ENCODE peak calls at places on chromosomes 16 and 17, in nine cellular contexts. A is hypothalamus; R is GM23338; I is uterus; P is HCEC 1CT; N is Calu3; U is heart left ventricle; J is epithelial cell of prostate; E is stimulated activated CD4-positive, alpha-beta T cell treated with anti-CD3 and anti-CD28 coated beads, Interleukin-12 subunit alpha, Interleukin-12 subunit beta, amount 100 ng/mL, for 48 hours. F is an unnamed sample.
A peak's percentile ranks its signal among the peaks of the same experiment; 100 is the strongest.

GRCh38 chr16:11087691-11088431 is 143.5 kb downstream of the CLEC16A start:
- DNase-seq in A (no peak), R (peak; percentile 42), I (no peak), P (no peak), N (no peak), U (peak; percentile 24), J (no peak), E (no peak), F (no peak)

GRCh38 chr17:80113033-80113484 is 11.7 kb downstream of the GAA start:
- DNase-seq in A (no peak), R (peak; percentile 37), I (no peak), P (no peak), N (no peak), U (no peak), J (no peak), E (no peak), F (peak; percentile 23)

GRCh38 chr17:75950850-75951554 is 10.2 kb upstream of the FBF1 start:
- DNase-seq in A (peak; percentile 9), R (no peak), I (no peak), P (no peak), N (no peak), U (no peak), J (no peak), E (no peak), F (no peak)

GRCh38 chr16:48384982-48385271 is 286 bp downstream of the SIAH1 start:
- DNase-seq in A (no peak), R (peak; percentile 54), I (no peak), P (no peak), N (no peak), U (no peak), J (no peak), E (no peak), F (no peak)

GRCh38 chr17:78839762-78840529 is 668 bp downstream of the USP36 start:
- DNase-seq in A (no peak), R (peak; percentile 23), I (peak; percentile 56), P (peak; percentile 33), N (peak; percentile 43), U (peak; percentile 51), J (no peak), E (no peak), F (peak; percentile 51)

GRCh38 chr16:83653785-83654184 is 154.0 kb upstream of the HSBP1 start:
- DNase-seq in A (no peak), R (no peak), I (no peak), P (peak; percentile 80), N (no peak), U (no peak), J (no peak), E (no peak), F (no peak)

GRCh38 chr17:72338847-72339790 is 218.3 kb downstream of the SOX9 start:
- DNase-seq in A (no peak), R (no peak), I (no peak), P (peak; percentile 97), N (peak; percentile 79), U (peak; percentile 37), J (no peak), E (no peak), F (no peak)

GRCh38 chr17:50923611-50924010 is 57.5 kb upstream of the TOB1 start:
- DNase-seq in A (no peak), R (no peak), I (no peak), P (no peak), N (no peak), U (peak; percentile 37), J (no peak), E (no peak), F (no peak)

GRCh38 chr16:75306102-75306762 is 54.8 kb upstream of the BCAR1 start:
- DNase-seq in A (peak; percentile 5), R (no peak), I (no peak), P (no peak), N (peak; percentile 50), U (no peak), J (peak; percentile 77), E (no peak), F (peak; percentile 32)

GRCh38 chr17:51734462-51734861 is 424.1 kb downstream of the CA10 start:
- DNase-seq in A (no peak), R (peak; percentile 68), I (no peak), P (no peak), N (no peak), U (no peak), J (no peak), E (no peak), F (no peak)

GRCh38 chr17:30600830-30601494 is 123.8 kb downstream of the GOSR1 start:
- DNase-seq in A (peak; percentile 41), R (peak; percentile 27), I (no peak), P (peak; percentile 8), N (no peak), U (no peak), J (no peak), E (no peak), F (no peak)

GRCh38 chr16:69097425-69097824 is 8.0 kb upstream of the HAS3 start:
- DNase-seq in A (no peak), R (no peak), I (no peak), P (no peak), N (no peak), U (no peak), J (no peak), E (no peak), F (no peak)

GRCh38 chr17:61737820-61738219 is 125.5 kb downstream of the BRIP1 start:
- DNase-seq in A (no peak), R (no peak), I (no peak), P (no peak), N (no peak), U (no peak), J (no peak), E (no peak), F (no peak)

GRCh38 chr16:56301391-56301850 is 110.1 kb downstream of the GNAO1 start:
- DNase-seq in A (peak; percentile 54), R (no peak), I (no peak), P (no peak), N (no peak), U (no peak), J (no peak), E (no peak), F (no peak)

GRCh38 chr16:12268602-12269001 is 292.1 kb downstream of the SNX29 start:
- DNase-seq in A (no peak), R (no peak), I (no peak), P (no peak), N (no peak), U (no peak), J (no peak), E (no peak), F (no peak)

GRCh38 chr17:82729479-82730260 is 5.7 kb upstream of the FN3K start:
- DNase-seq in A (no peak), R (no peak), I (no peak), P (no peak), N (no peak), U (no peak), J (no peak), E (no peak), F (no peak)

GRCh38 chr17:82910770-82911169 is 70.9 kb upstream of the ZNF750 start:
- DNase-seq in A (no peak), R (no peak), I (no peak), P (no peak), N (no peak), U (peak; percentile 21), J (no peak), E (no peak), F (no peak)

GRCh38 chr17:42922335-42922734 is 21.7 kb downstream of the G6PC1 start:
- DNase-seq in A (no peak), R (no peak), I (no peak), P (no peak), N (no peak), U (no peak), J (no peak), E (no peak), F (no peak)

GRCh38 chr17:3843935-3844516 is 2.0 kb downstream of the NCBP3 start:
- DNase-seq in A (no peak), R (peak; percentile 81), I (no peak), P (peak; percentile 14), N (peak; percentile 63), U (no peak), J (no peak), E (peak; percentile 18), F (peak; percentile 57)

GRCh38 chr17:48153711-48154642 is 46.4 kb downstream of the SNX11 start:
- DNase-seq in A (no peak), R (peak; percentile 80), I (no peak), P (peak; percentile 38), N (peak; percentile 66), U (no peak), J (no peak), E (no peak), F (peak; percentile 51)

F was measured in stomach.